ENCODE peak calls at places on chromosomes 13 and 19, in ten cellular contexts. V is NCI-H2029; Q is DMS53; G is ELR; H is omental fat pad; Z is HCT116; K is stimulated activated CD4-positive, alpha-beta T cell treated with anti-CD3 and anti-CD28 coated beads, Interleukin-2, amount 100 ng/mL, for 48 hours; J is Calu3; P is NAMALWA; U is DMS153. T is an unnamed sample.

GRCh38 chr19:13154241-13154778 is 4.1 kb downstream of the IER2 start:
- DNase-seq in V (peak; percentile 48), Q (peak; percentile 90), G (peak; percentile 95), H (peak; percentile 86), Z (no peak), K (peak; percentile 68), J (no peak), P (peak; percentile 71), U (no peak), T (peak; percentile 77)

GRCh38 chr19:33449799-33450198 is 71.8 kb downstream of the PEPD start:
- DNase-seq in V (no peak), Q (no peak), G (no peak), H (no peak), Z (no peak), K (no peak), J (no peak), P (no peak), U (no peak), T (no peak)

GRCh38 chr19:50358483-50359431 is 6.7 kb downstream of the NAPSA start:
- DNase-seq in V (peak; percentile 40), Q (no peak), G (no peak), H (no peak), Z (no peak), K (peak; percentile 59), J (no peak), P (peak; percentile 92), U (peak; percentile 21), T (peak; percentile 72)

GRCh38 chr13:101449971-101450748 is 2.3 kb upstream of the ITGBL1 start:
- DNase-seq in V (no peak), Q (peak; percentile 5), G (peak; percentile 98), H (no peak), Z (peak; percentile 42), K (no peak), J (no peak), P (no peak), U (no peak), T (peak; percentile 39)

GRCh38 chr13:97583884-97584497 is 150.0 kb downstream of the RAP2A start:
- DNase-seq in V (no peak), Q (no peak), G (no peak), H (no peak), Z (no peak), K (no peak), J (no peak), P (no peak), U (no peak), T (no peak)

GRCh38 chr13:40164137-40164536 is 502.3 kb downstream of the FOXO1 start:
- DNase-seq in V (no peak), Q (peak; percentile 6), G (peak; percentile 77), H (no peak), Z (no peak), K (no peak), J (peak; percentile 11), P (no peak), U (no peak), T (peak; percentile 10)

GRCh38 chr19:32407004-32407992 is 1.7 kb downstream of the DPY19L3 start:
- DNase-seq in V (peak; percentile 72), Q (peak; percentile 49), G (peak; percentile 17), H (peak; percentile 79), Z (no peak), K (no peak), J (no peak), P (no peak), U (peak; percentile 1), T (no peak)

GRCh38 chr19:16970821-16971220 is 55.8 kb downstream of the CPAMD8 start:
- DNase-seq in V (no peak), Q (no peak), G (no peak), H (no peak), Z (no peak), K (no peak), J (no peak), P (no peak), U (no peak), T (no peak)

GRCh38 chr19:15028490-15028889 is 20.8 kb upstream of the CASP14 start:
- DNase-seq in V (no peak), Q (no peak), G (no peak), H (no peak), Z (no peak), K (no peak), J (no peak), P (no peak), U (no peak), T (no peak)

GRCh38 chr13:30481241-30481760 is 15.6 kb upstream of the HMGB1 start:
- DNase-seq in V (no peak), Q (no peak), G (no peak), H (no peak), Z (no peak), K (no peak), J (no peak), P (no peak), U (no peak), T (no peak)

T was measured in LoVo.